ENCODE peak calls at places on chromosomes 13 and 19, in ten cellular contexts. M is NCI-H748 treated with DMSO at 0.1 percent for 48 hours; O is activated T-helper 1 cell treated with Interleukin-2 at 50 U/mL for 16 hours; S is stimulated activated CD8-positive, alpha-beta memory T cell treated with anti-CD3 and anti-CD28 coated beads, Interleukin-15, amount 100 ng/mL, for 24 hours; R is progenitor cell of endocrine pancreas; U is stimulated activated CD4-positive, alpha-beta T cell treated with anti-CD3 and anti-CD28 coated beads, TNF-alpha, amount 100 ng/mL, for 48 hours; D is IMR-90; B is upper lobe of left lung; W is occipital lobe; F is activated T-cell treated with anti-CD3 and anti-CD28 coated beads, Interleukin-2, amount 50 U/mL, for 72 hours. A is an unnamed sample.

GRCh38 chr19:56350416-56351045 is 35.9 kb upstream of the ZSCAN5A start:
- DNase-seq in M (peak), O (no peak), S (no peak), R (peak), U (peak), D (peak), B (no peak), W (no peak), F (peak), A (no peak)

GRCh38 chr13:81917829-81918228 is 1576.9 kb upstream of the SPRY2 start:
- DNase-seq in M (no peak), O (no peak), S (no peak), R (no peak), U (no peak), D (no peak), B (no peak), W (no peak), F (no peak), A (no peak)

GRCh38 chr13:27960362-27961226 is 8.5 kb downstream of the CDX2 start:
- DNase-seq in M (peak), O (no peak), S (no peak), R (peak), U (no peak), D (no peak), B (peak), W (no peak), F (peak), A (no peak)

GRCh38 chr13:51192348-51192747 is 29.9 kb upstream of the FAM124A start:
- DNase-seq in M (no peak), O (no peak), S (no peak), R (no peak), U (no peak), D (no peak), B (no peak), W (no peak), F (no peak), A (no peak)

GRCh38 chr13:29905845-29906244 is 55.4 kb upstream of the UBL3 start:
- DNase-seq in M (no peak), O (no peak), S (no peak), R (no peak), U (no peak), D (peak), B (no peak), W (no peak), F (no peak), A (no peak)

GRCh38 chr19:48568345-48568886 is 16.4 kb downstream of the SULT2B1 start:
- DNase-seq in M (no peak), O (no peak), S (no peak), R (no peak), U (no peak), D (peak), B (peak), W (peak), F (no peak), A (no peak)

GRCh38 chr19:33394723-33395560 is 21.4 kb downstream of the CEBPG start:
- DNase-seq in M (no peak), O (no peak), S (no peak), R (no peak), U (no peak), D (no peak), B (peak), W (no peak), F (no peak), A (no peak)

GRCh38 chr13:91400094-91400462 is 1.7 kb downstream of the GPC5 start:
- DNase-seq in M (no peak), O (no peak), S (no peak), R (no peak), U (no peak), D (no peak), B (no peak), W (no peak), F (no peak), A (no peak)

GRCh38 chr19:33649919-33650305 is 28.2 kb downstream of the CHST8 start:
- DNase-seq in M (no peak), O (no peak), S (no peak), R (no peak), U (no peak), D (no peak), B (no peak), W (no peak), F (no peak), A (no peak)

GRCh38 chr19:46924874-46925547 is 64.2 kb downstream of the ARHGAP35 start:
- DNase-seq in M (no peak), O (no peak), S (no peak), R (no peak), U (no peak), D (no peak), B (no peak), W (no peak), F (no peak), A (no peak)

GRCh38 chr13:37869506-37869755 is 141 bp downstream of the TRPC4 start:
- DNase-seq in M (no peak), O (no peak), S (no peak), R (no peak), U (no peak), D (no peak), B (no peak), W (peak), F (no peak), A (no peak)

GRCh38 chr13:30744056-30744684 is 8.8 kb downstream of the ALOX5AP start:
- DNase-seq in M (no peak), O (peak), S (peak), R (no peak), U (peak), D (peak), B (no peak), W (no peak), F (peak), A (peak)

GRCh38 chr19:45863840-45864628 is at the start of gene FOXA3:
- DNase-seq in M (peak), O (peak), S (peak), R (peak), U (peak), D (peak), B (peak), W (no peak), F (peak), A (peak)

GRCh38 chr19:13850910-13851753 is 25.8 kb upstream of the NANOS3 start:
- DNase-seq in M (no peak), O (peak), S (no peak), R (no peak), U (no peak), D (peak), B (peak), W (peak), F (peak), A (peak)

GRCh38 chr19:50427997-50428425 is 4.7 kb upstream of the MYBPC2 start:
- DNase-seq in M (no peak), O (no peak), S (no peak), R (peak), U (peak), D (peak), B (peak), W (peak), F (peak), A (peak)

GRCh38 chr13:51729853-51730553 is 74.0 kb downstream of the DHRS12 start:
- DNase-seq in M (no peak), O (no peak), S (no peak), R (no peak), U (peak), D (peak), B (no peak), W (no peak), F (peak), A (no peak)

GRCh38 chr19:14954071-14954655 is 12.9 kb downstream of the OR7C2 start:
- DNase-seq in M (no peak), O (no peak), S (no peak), R (no peak), U (no peak), D (no peak), B (peak), W (no peak), F (no peak), A (no peak)

A was measured in activated effector memory CD4-positive, alpha-beta T cell treated with Interleukin-2 at 50 U/mL for 16 hours.